ENCODE peak calls at places on chromosomes 5 and 9, in nine cellular contexts. R, Y, F, W, U, E, S, B and Q are unnamed samples. For H3K27me3, the result is how much of the 10 kb centered on the place peaks cover.

GRCh38 chr5:1155191-1156032 is 43.5 kb upstream of the SLC12A7 start:
- DNase-seq in W (no peak), S (no peak), U (no peak), F (no peak), Y (no peak), E (no peak), R (no peak), B (no peak), Q (no peak)

GRCh38 chr9:115604831-115605483 is 487.0 kb upstream of the TNC start:
- DNase-seq in S (no peak), Y (no peak), F (no peak), U (peak), E (no peak), R (peak), B (no peak), W (no peak), Q (peak)

GRCh38 chr5:39534701-39535100 is 109.9 kb upstream of the DAB2 start:
- DNase-seq in U (no peak), S (no peak), W (no peak), R (no peak), Y (no peak), F (no peak), E (no peak), B (no peak), Q (no peak)

GRCh38 chr9:109542922-109543321 is 44.8 kb upstream of the PTPN3 start:
- DNase-seq in E (no peak), W (no peak), Y (no peak), U (no peak), S (no peak), F (no peak), B (no peak), R (no peak), Q (no peak)

GRCh38 chr9:75814667-75815066 is 75.8 kb upstream of the PCSK5 start:
- DNase-seq in F (no peak), Y (no peak), B (no peak), U (no peak), R (no peak), E (no peak), W (no peak), S (no peak), Q (no peak)

GRCh38 chr9:113958556-113958955 is 82.4 kb downstream of the ZNF618 start:
- DNase-seq in S (no peak), U (no peak), Y (no peak), F (no peak), E (no peak), B (no peak), W (no peak), R (no peak), Q (no peak)

GRCh38 chr9:81801190-81801589 is 111.8 kb upstream of the TLE1 start:
- DNase-seq in F (peak), Y (no peak), E (no peak), U (peak), R (no peak), B (no peak), W (no peak), S (no peak), Q (no peak)

GRCh38 chr9:94916956-94917355 is 190.5 kb downstream of the AOPEP start:
- DNase-seq in R (no peak), Y (no peak), E (peak), B (no peak), W (no peak), F (no peak), S (no peak), U (no peak), Q (no peak)

GRCh38 chr9:118829334-118829733 is 539.9 kb downstream of the BRINP1 start:
- DNase-seq in W (no peak), S (no peak), U (no peak), F (no peak), B (no peak), Y (no peak), E (peak), R (no peak), Q (no peak)

GRCh38 chr9:109143881-109144562 is 23.0 kb downstream of the FRRS1L start:
- DNase-seq in W (no peak), S (no peak), B (no peak), F (no peak), Y (no peak), R (no peak), U (peak), E (no peak), Q (no peak)

GRCh38 chr9:131103535-131103934 is 7.2 kb downstream of the AIF1L start:
- DNase-seq in B (no peak), W (no peak), R (no peak), F (no peak), Y (no peak), E (no peak), U (no peak), S (no peak), Q (no peak)

GRCh38 chr5:160097981-160098380 is 21.3 kb downstream of the PWWP2A start:
- DNase-seq in R (no peak), Y (no peak), W (peak), U (peak), S (no peak), F (no peak), E (no peak), B (no peak), Q (no peak)

GRCh38 chr5:54013556-54014157 is 296.7 kb downstream of the ARL15 start:
- DNase-seq in U (peak), S (no peak), E (peak), B (peak), F (no peak), R (peak), W (peak), Y (no peak), Q (peak)

GRCh38 chr9:111661150-111661801 is at the start of gene GNG10:
- DNase-seq in F (peak), U (peak), Y (peak), S (peak), E (peak), R (no peak), W (no peak), B (peak), Q (no peak)

GRCh38 chr5:94469889-94470288 is 148.5 kb downstream of the KIAA0825 start:
- DNase-seq in B (no peak), Y (no peak), S (no peak), E (no peak), W (peak), R (peak), F (no peak), U (peak), Q (no peak)

GRCh38 chr9:87334366-87334765 is 163.3 kb upstream of the DAPK1 start:
- DNase-seq in S (no peak), Y (no peak), U (no peak), F (no peak), W (no peak), E (no peak), B (no peak), R (no peak), Q (no peak)

GRCh38 chr9:4147476-4148214 is 152.2 kb downstream of the GLIS3 start:
- DNase-seq in Y (no peak), U (no peak), W (no peak), E (peak), S (no peak), B (no peak), R (no peak), F (no peak), Q (no peak)

GRCh38 chr9:133726401-133727276 is 11.5 kb downstream of the SARDH start:
- DNase-seq in S (peak), E (peak), F (peak), B (peak), U (peak), R (no peak), W (no peak), Y (peak), Q (no peak)
- TF ChIP-seq CTCF in S (peak), E (peak), F (peak), B (peak), U (peak), R (peak), W (peak), Y (peak), Q (peak)

GRCh38 chr5:177392765-177393164 is 7.7 kb downstream of the PFN3 start:
- DNase-seq in E (no peak), B (no peak), W (no peak), F (no peak), Y (no peak), R (no peak), U (no peak), S (no peak), Q (no peak)
- H3K27me3 ChIP-seq in E (under half), B (under half), W (under half), F (under half), Y (half or more), R (under half), U (under half), S (under half), Q (under half)

GRCh38 chr5:96331210-96331609 is 101.8 kb downstream of the PCSK1 start:
- DNase-seq in E (no peak), U (no peak), B (no peak), F (no peak), R (no peak), S (no peak), Y (no peak), W (no peak), Q (no peak)

GRCh38 chr5:96330532-96331140 is 102.4 kb downstream of the PCSK1 start:
- DNase-seq in R (no peak), B (no peak), Y (no peak), W (no peak), F (no peak), S (no peak), E (no peak), U (no peak), Q (no peak)

GRCh38 chr5:96331681-96332361 is 101.2 kb downstream of the PCSK1 start:
- DNase-seq in B (no peak), U (no peak), S (no peak), W (no peak), E (no peak), Y (no peak), R (no peak), F (no peak), Q (no peak)

GRCh38 chr5:96333397-96333790 is 99.7 kb downstream of the PCSK1 start:
- DNase-seq in E (no peak), U (no peak), W (no peak), B (no peak), F (no peak), S (no peak), Y (no peak), R (no peak), Q (no peak)

DNA sequence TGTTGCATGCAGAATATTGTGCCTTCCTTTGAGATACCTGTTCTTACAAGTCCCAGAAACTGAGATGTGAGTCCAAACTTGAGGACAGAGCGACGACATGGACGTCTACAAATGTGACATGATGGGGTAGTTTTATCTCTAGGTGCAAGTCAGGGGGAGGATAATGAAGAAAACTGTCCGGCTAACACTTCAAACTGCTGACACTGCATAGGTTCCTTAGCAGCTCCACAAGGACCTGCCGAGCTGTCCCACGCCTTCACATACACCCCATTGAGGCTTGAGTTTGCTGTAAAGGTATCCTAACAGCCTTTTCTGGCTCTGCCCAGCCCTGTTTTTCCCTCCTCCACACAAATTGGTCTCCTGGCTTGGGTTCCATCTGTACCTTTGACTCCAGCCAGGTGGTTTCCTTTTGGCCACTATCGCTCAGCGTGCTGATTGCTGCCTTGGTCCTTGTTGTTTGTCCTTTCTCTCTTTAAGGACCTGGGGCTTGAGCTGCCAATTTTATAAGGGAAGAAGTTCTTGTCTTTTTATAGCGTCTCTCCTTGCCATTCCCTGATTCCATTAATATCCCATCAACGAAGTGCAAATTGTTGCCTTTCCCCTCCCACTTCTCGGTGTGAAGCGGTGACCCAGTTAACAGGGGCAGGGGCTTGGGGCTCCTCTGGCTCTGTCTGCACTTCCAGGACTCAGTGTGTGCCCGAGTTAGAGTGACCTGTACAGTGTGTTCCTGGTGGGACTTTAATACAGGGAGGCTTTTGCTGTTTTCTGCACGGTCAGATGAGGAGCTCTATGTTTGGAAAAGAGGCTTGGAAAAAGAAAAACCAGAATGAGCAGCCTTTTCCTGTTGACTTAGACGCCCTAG is 100.3 kb downstream of the PCSK1 start:
- DNase-seq in F (no peak), S (no peak), B (no peak), W (no peak), E (no peak), R (no peak), U (no peak), Y (no peak), Q (no peak)
- TF ChIP-seq CTCF in F (no peak), S (no peak), B (no peak), W (no peak), E (no peak), R (no peak), U (no peak), Y (no peak), Q (no peak)

GRCh38 chr5:77645995-77646639 is 7.6 kb upstream of the OTP start:
- DNase-seq in U (no peak), W (no peak), E (no peak), R (no peak), S (no peak), Y (no peak), F (no peak), B (no peak), Q (no peak)

GRCh38 chr5:77644443-77645157 is 6.1 kb upstream of the OTP start:
- DNase-seq in S (no peak), R (no peak), B (no peak), Y (no peak), F (no peak), U (no peak), W (no peak), E (no peak), Q (no peak)

GRCh38 chr5:77643654-77644404 is 5.3 kb upstream of the OTP start:
- DNase-seq in W (no peak), Y (no peak), E (no peak), R (no peak), U (no peak), F (no peak), B (no peak), S (no peak), Q (no peak)

GRCh38 chr5:77642915-77643653 is 4.6 kb upstream of the OTP start:
- DNase-seq in R (no peak), B (no peak), U (no peak), F (no peak), W (no peak), S (no peak), Y (no peak), E (no peak), Q (no peak)

DNA sequence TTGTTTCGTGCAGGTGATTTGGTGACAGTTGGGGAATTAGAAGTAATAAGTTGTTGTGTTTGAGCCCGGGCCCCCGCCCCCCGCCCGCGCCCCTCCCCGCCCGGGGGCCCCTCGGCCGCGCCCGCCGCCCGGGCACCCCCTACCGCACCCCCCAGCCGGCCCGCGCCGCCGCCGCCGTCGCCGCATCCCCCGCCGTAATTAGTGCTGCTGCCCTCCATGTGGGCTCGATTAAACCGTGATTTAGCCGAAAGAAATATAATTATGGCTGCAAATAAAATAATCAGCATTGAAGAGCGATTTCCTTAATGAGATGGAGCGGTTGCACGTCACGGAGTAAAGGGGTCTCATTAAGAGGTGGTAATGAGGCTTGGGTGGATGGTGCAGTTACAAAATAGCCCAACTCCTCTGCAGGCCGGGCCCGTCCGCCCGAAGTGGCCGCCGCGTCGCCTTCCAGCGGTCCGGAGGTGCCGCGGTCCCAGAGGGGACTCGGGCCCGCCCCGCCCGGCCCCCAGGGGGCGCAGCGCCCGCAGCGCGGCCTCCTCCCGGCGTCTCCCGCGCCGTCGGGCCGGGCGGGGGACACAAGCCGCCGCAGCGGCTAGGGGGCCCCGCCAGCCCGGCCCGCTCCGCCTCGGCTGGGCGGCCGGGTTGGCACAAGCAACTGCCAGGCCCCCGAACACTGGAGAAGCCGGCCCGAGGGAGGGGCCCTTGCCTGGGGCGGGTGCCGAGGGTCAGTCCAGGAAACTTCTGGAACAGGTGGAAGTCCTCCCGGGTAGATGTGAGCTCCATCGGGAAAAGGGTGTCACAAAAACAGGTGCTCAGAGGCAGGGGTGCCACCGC is 6.9 kb upstream of the OTP start:
- DNase-seq in W (no peak), F (no peak), B (no peak), Y (no peak), U (no peak), S (no peak), E (peak), R (no peak), Q (no peak)
- H3K27me3 ChIP-seq in W (half or more), F (half or more), B (half or more), Y (half or more), U (half or more), S (half or more), E (half or more), R (under half), Q (half or more)